ENCODE peak calls at places on chromosomes 11 and 22, in ten cellular contexts. One of them, this sample, is unnamed.

GRCh38 chr11:134272381-134273316 is 3.5 kb upstream of the GLB1L3 start:
- DNase-seq in HFF-Myc: no peak
- DNase-seq in fibroblast of mammary gland: peak
- DNase-seq in A549: no peak
- DNase-seq in cardiac fibroblast: peak
- DNase-seq in colonic mucosa: no peak
- DNase-seq in left ventricle myocardium inferior: no peak
- DNase-seq in sigmoid colon: no peak
- DNase-seq in astrocyte of the cerebellum: no peak
- DNase-seq in chondrocyte: no peak
- DNase-seq in this sample: no peak

GRCh38 chr22:20116376-20116950 is 559 bp downstream of the RANBP1 start:
- DNase-seq in fibroblast of mammary gland: no peak
- DNase-seq in chondrocyte: peak
- DNase-seq in HFF-Myc: no peak
- DNase-seq in left ventricle myocardium inferior: peak
- DNase-seq in sigmoid colon: peak
- DNase-seq in astrocyte of the cerebellum: no peak
- DNase-seq in A549: no peak
- DNase-seq in cardiac fibroblast: no peak
- DNase-seq in colonic mucosa: no peak
- DNase-seq in this sample: no peak

GRCh38 chr11:120564573-120565301 is 53.2 kb downstream of the GRIK4 start:
- DNase-seq in left ventricle myocardium inferior: peak
- DNase-seq in HFF-Myc: no peak
- DNase-seq in cardiac fibroblast: peak
- DNase-seq in fibroblast of mammary gland: peak
- DNase-seq in sigmoid colon: no peak
- DNase-seq in A549: no peak
- DNase-seq in chondrocyte: peak
- DNase-seq in astrocyte of the cerebellum: no peak
- DNase-seq in colonic mucosa: no peak
- DNase-seq in this sample: peak

GRCh38 chr22:30868663-30869385 is 99.8 kb downstream of the MORC2 start:
- DNase-seq in left ventricle myocardium inferior: no peak
- DNase-seq in cardiac fibroblast: peak
- DNase-seq in HFF-Myc: no peak
- DNase-seq in fibroblast of mammary gland: peak
- DNase-seq in colonic mucosa: no peak
- DNase-seq in astrocyte of the cerebellum: no peak
- DNase-seq in sigmoid colon: peak
- DNase-seq in chondrocyte: peak
- DNase-seq in A549: no peak
- DNase-seq in this sample: no peak

GRCh38 chr11:119371067-119371601 is 10.4 kb downstream of the USP2 start:
- DNase-seq in cardiac fibroblast: no peak
- DNase-seq in left ventricle myocardium inferior: no peak
- DNase-seq in astrocyte of the cerebellum: no peak
- DNase-seq in chondrocyte: no peak
- DNase-seq in HFF-Myc: no peak
- DNase-seq in colonic mucosa: no peak
- DNase-seq in A549: no peak
- DNase-seq in fibroblast of mammary gland: no peak
- DNase-seq in sigmoid colon: no peak
- DNase-seq in this sample: no peak

GRCh38 chr11:112961146-112961668 is at the start of gene NCAM1:
- DNase-seq in sigmoid colon: peak
- DNase-seq in cardiac fibroblast: peak
- DNase-seq in chondrocyte: peak
- DNase-seq in fibroblast of mammary gland: peak
- DNase-seq in left ventricle myocardium inferior: peak
- DNase-seq in colonic mucosa: peak
- DNase-seq in HFF-Myc: no peak
- DNase-seq in A549: peak
- DNase-seq in astrocyte of the cerebellum: peak
- DNase-seq in this sample: peak

GRCh38 chr11:130478204-130478701 is 29.8 kb downstream of the ADAMTS15 start:
- DNase-seq in colonic mucosa: peak
- DNase-seq in cardiac fibroblast: peak
- DNase-seq in left ventricle myocardium inferior: peak
- DNase-seq in astrocyte of the cerebellum: peak
- DNase-seq in sigmoid colon: peak
- DNase-seq in chondrocyte: no peak
- DNase-seq in HFF-Myc: peak
- DNase-seq in fibroblast of mammary gland: peak
- DNase-seq in A549: peak
- DNase-seq in this sample: no peak

GRCh38 chr11:117210620-117211019 is 11.4 kb downstream of the TAGLN start:
- DNase-seq in sigmoid colon: no peak
- DNase-seq in colonic mucosa: no peak
- DNase-seq in HFF-Myc: no peak
- DNase-seq in left ventricle myocardium inferior: no peak
- DNase-seq in A549: no peak
- DNase-seq in fibroblast of mammary gland: no peak
- DNase-seq in cardiac fibroblast: peak
- DNase-seq in chondrocyte: no peak
- DNase-seq in astrocyte of the cerebellum: no peak
- DNase-seq in this sample: no peak

GRCh38 chr11:94706211-94706610 is 61.9 kb upstream of the AMOTL1 start:
- DNase-seq in left ventricle myocardium inferior: peak
- DNase-seq in cardiac fibroblast: peak
- DNase-seq in astrocyte of the cerebellum: no peak
- DNase-seq in A549: no peak
- DNase-seq in fibroblast of mammary gland: peak
- DNase-seq in sigmoid colon: no peak
- DNase-seq in HFF-Myc: no peak
- DNase-seq in colonic mucosa: no peak
- DNase-seq in chondrocyte: no peak
- DNase-seq in this sample: no peak

GRCh38 chr22:44182591-44183588 is 2.2 kb downstream of the PARVG start:
- DNase-seq in cardiac fibroblast: no peak
- DNase-seq in HFF-Myc: no peak
- DNase-seq in astrocyte of the cerebellum: no peak
- DNase-seq in fibroblast of mammary gland: no peak
- DNase-seq in chondrocyte: no peak
- DNase-seq in left ventricle myocardium inferior: peak
- DNase-seq in A549: no peak
- DNase-seq in sigmoid colon: peak
- DNase-seq in colonic mucosa: peak
- DNase-seq in this sample: no peak

GRCh38 chr11:20353829-20354434 is 9.6 kb upstream of the HTATIP2 start:
- DNase-seq in fibroblast of mammary gland: peak
- DNase-seq in colonic mucosa: no peak
- DNase-seq in left ventricle myocardium inferior: no peak
- DNase-seq in sigmoid colon: no peak
- DNase-seq in HFF-Myc: no peak
- DNase-seq in A549: peak
- DNase-seq in astrocyte of the cerebellum: peak
- DNase-seq in cardiac fibroblast: peak
- DNase-seq in chondrocyte: no peak
- DNase-seq in this sample: peak

GRCh38 chr11:85923455-85923854 is 68.3 kb downstream of the CCDC83 start:
- DNase-seq in HFF-Myc: no peak
- DNase-seq in colonic mucosa: peak
- DNase-seq in left ventricle myocardium inferior: no peak
- DNase-seq in A549: no peak
- DNase-seq in sigmoid colon: no peak
- DNase-seq in chondrocyte: no peak
- DNase-seq in astrocyte of the cerebellum: no peak
- DNase-seq in cardiac fibroblast: no peak
- DNase-seq in fibroblast of mammary gland: no peak
- DNase-seq in this sample: no peak

GRCh38 chr11:126153999-126154398 is 57.5 kb downstream of the RPUSD4 start:
- DNase-seq in colonic mucosa: no peak
- DNase-seq in cardiac fibroblast: no peak
- DNase-seq in A549: no peak
- DNase-seq in HFF-Myc: peak
- DNase-seq in sigmoid colon: peak
- DNase-seq in left ventricle myocardium inferior: no peak
- DNase-seq in chondrocyte: no peak
- DNase-seq in fibroblast of mammary gland: peak
- DNase-seq in astrocyte of the cerebellum: peak
- DNase-seq in this sample: no peak

GRCh38 chr11:131867457-131868257 is 497.2 kb downstream of the NTM start:
- DNase-seq in fibroblast of mammary gland: peak
- DNase-seq in colonic mucosa: peak
- DNase-seq in cardiac fibroblast: peak
- DNase-seq in A549: no peak
- DNase-seq in left ventricle myocardium inferior: peak
- DNase-seq in chondrocyte: no peak
- DNase-seq in sigmoid colon: peak
- DNase-seq in astrocyte of the cerebellum: peak
- DNase-seq in HFF-Myc: peak
- DNase-seq in this sample: peak

DNA sequence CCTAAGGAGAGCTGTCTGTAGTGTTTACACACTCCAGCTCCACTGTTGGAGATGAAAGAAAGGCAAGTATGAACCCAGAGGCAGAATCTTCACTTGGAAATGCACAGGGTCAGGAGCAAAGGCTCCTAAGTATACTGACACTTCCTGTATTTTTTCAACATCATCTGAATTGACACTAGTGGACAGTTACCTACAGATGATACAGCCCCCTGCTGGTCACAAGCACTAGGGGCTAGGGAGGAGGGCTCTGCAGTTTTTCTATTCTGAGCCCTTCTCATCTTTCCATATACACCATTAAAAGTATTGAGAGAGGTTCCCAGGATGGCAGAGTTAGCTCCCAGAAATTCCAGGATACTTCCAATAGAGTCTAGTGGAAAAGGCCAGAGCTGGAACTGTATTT is 290.3 kb upstream of the API5 start:
- DNase-seq in fibroblast of mammary gland: no peak
- DNase-seq in HFF-Myc: no peak
- DNase-seq in colonic mucosa: no peak
- DNase-seq in astrocyte of the cerebellum: no peak
- DNase-seq in cardiac fibroblast: no peak
- DNase-seq in A549: no peak
- DNase-seq in chondrocyte: no peak
- DNase-seq in sigmoid colon: no peak
- DNase-seq in left ventricle myocardium inferior: no peak
- DNase-seq in this sample: peak
- TF ChIP-seq CTCF in fibroblast of mammary gland: no peak
- TF ChIP-seq CTCF in HFF-Myc: no peak
- TF ChIP-seq CTCF in colonic mucosa: no peak
- TF ChIP-seq CTCF in astrocyte of the cerebellum: no peak
- TF ChIP-seq CTCF in cardiac fibroblast: no peak
- TF ChIP-seq CTCF in A549: no peak
- TF ChIP-seq CTCF in chondrocyte: no peak
- TF ChIP-seq CTCF in sigmoid colon: no peak
- TF ChIP-seq CTCF in left ventricle myocardium inferior: peak
- TF ChIP-seq CTCF in this sample: peak

DNA sequence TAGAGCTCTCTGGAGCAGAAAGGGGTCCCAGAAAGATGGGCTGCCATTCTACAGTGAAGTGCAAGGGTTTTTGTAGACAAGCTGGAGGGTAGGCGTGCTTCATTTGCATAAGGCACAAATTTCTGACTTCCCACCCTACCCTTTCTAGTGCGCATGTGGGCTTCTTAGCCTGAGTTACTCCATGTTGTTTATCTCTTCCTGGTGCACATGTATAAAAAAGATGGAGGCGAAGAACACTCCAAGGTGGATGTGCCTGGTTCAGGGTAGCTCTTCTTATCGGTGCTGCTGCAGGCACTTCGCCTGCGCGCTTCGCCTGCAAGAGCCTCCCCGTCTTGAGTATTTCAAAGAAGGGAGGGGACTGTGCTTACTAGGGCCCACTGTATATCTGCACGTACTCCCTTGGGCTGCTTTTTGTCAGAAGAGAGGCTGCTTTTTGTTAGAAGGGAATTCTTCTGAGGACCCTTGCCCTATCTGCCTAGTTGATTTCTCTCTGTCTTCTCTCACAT is 1047.3 kb upstream of the CNTN5 start:
- DNase-seq in left ventricle myocardium inferior: no peak
- DNase-seq in astrocyte of the cerebellum: no peak
- DNase-seq in sigmoid colon: no peak
- DNase-seq in HFF-Myc: no peak
- DNase-seq in A549: no peak
- DNase-seq in fibroblast of mammary gland: no peak
- DNase-seq in colonic mucosa: no peak
- DNase-seq in chondrocyte: no peak
- DNase-seq in cardiac fibroblast: no peak
- DNase-seq in this sample: no peak
- TF ChIP-seq CTCF in left ventricle myocardium inferior: no peak
- TF ChIP-seq CTCF in astrocyte of the cerebellum: no peak
- TF ChIP-seq CTCF in sigmoid colon: no peak
- TF ChIP-seq CTCF in HFF-Myc: no peak
- TF ChIP-seq CTCF in A549: no peak
- TF ChIP-seq CTCF in fibroblast of mammary gland: no peak
- TF ChIP-seq CTCF in colonic mucosa: no peak
- TF ChIP-seq CTCF in chondrocyte: no peak
- TF ChIP-seq CTCF in cardiac fibroblast: no peak
- TF ChIP-seq CTCF in this sample: no peak

GRCh38 chr11:69102732-69103615 is 52.8 kb upstream of the SMIM38 start:
- DNase-seq in fibroblast of mammary gland: peak
- DNase-seq in chondrocyte: no peak
- DNase-seq in A549: no peak
- DNase-seq in HFF-Myc: no peak
- DNase-seq in cardiac fibroblast: no peak
- DNase-seq in astrocyte of the cerebellum: no peak
- DNase-seq in colonic mucosa: no peak
- DNase-seq in left ventricle myocardium inferior: no peak
- DNase-seq in sigmoid colon: no peak
- DNase-seq in this sample: no peak
- TF ChIP-seq CTCF in fibroblast of mammary gland: peak
- TF ChIP-seq CTCF in chondrocyte: peak
- TF ChIP-seq CTCF in A549: peak
- TF ChIP-seq CTCF in HFF-Myc: peak
- TF ChIP-seq CTCF in cardiac fibroblast: no peak
- TF ChIP-seq CTCF in astrocyte of the cerebellum: peak
- TF ChIP-seq CTCF in colonic mucosa: no peak
- TF ChIP-seq CTCF in left ventricle myocardium inferior: peak
- TF ChIP-seq CTCF in sigmoid colon: no peak
- TF ChIP-seq CTCF in this sample: no peak

DNA sequence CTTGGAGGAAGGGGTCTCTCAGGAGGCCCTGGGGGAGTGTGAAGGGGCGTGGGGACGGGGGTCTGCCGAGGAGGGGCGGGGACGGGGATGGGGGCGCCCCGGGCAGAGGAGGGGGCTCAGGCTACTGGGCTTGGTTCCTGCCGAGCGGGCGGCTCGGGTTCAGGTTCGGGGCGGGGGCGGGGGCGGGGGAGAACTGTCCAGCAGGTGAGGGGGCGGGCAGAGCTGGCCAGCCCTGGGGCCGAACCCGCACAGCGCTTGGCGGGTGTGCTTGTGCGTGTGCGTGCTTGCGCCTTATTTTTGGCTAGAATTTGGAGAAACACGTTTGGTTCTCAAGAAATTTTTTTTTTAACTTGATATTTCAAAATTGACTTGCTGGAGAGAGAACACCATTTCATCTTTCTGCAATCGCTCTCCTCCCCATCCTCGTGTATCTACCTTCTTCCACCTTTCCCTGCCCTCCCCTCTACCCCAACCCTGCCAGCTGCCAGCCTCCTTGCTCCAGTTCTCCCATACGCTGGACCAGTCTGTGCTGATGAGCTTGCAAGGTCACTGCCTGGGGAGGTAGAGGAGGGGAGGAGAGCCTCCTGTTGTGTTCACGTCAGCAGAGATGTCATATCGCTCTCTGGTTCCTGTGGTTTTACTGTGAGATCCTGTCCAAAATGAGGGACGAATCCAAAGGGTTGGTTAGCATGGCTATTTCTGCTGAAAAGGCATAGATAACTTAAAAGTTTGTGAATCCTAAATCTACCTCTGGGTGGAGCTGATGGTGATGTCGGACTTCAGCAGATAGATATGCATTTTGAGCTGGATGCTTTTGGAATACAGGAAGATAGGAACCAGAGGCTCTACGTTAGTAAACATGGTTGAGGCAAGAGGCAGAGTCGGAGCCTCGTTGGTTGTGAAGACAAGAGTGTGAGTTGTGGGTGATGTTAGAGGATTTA is 668 bp downstream of the MADD start:
- DNase-seq in left ventricle myocardium inferior: no peak
- DNase-seq in cardiac fibroblast: peak
- DNase-seq in sigmoid colon: peak
- DNase-seq in A549: peak
- DNase-seq in chondrocyte: no peak
- DNase-seq in astrocyte of the cerebellum: no peak
- DNase-seq in fibroblast of mammary gland: peak
- DNase-seq in colonic mucosa: peak
- DNase-seq in HFF-Myc: no peak
- DNase-seq in this sample: peak
- TF ChIP-seq CTCF in left ventricle myocardium inferior: no peak
- TF ChIP-seq CTCF in cardiac fibroblast: no peak
- TF ChIP-seq CTCF in sigmoid colon: no peak
- TF ChIP-seq CTCF in A549: peak
- TF ChIP-seq CTCF in chondrocyte: peak
- TF ChIP-seq CTCF in astrocyte of the cerebellum: peak
- TF ChIP-seq CTCF in fibroblast of mammary gland: peak
- TF ChIP-seq CTCF in colonic mucosa: no peak
- TF ChIP-seq CTCF in HFF-Myc: no peak
- TF ChIP-seq CTCF in this sample: no peak